ENCODE peak calls at places on chromosomes 16 and 17, in seven cellular contexts. W is cardiac fibroblast; L is fibroblast of mammary gland; O is CD4-positive, CD25-positive, alpha-beta regulatory T cell; M is AG04449; U is ascending aorta; F is lower lobe of right lung. Q is an unnamed sample.

GRCh38 chr17:830950-831349 is 48.8 kb downstream of the MRM3 start:
- DNase-seq in W (no peak), L (no peak), O (no peak), M (no peak), U (no peak), F (no peak), Q (no peak)

GRCh38 chr16:82231021-82231787 is 61.2 kb upstream of the MPHOSPH6 start:
- DNase-seq in W (no peak), L (no peak), O (no peak), M (no peak), U (no peak), F (no peak), Q (no peak)

GRCh38 chr16:31113420-31114124 is 3.9 kb upstream of the KAT8 start:
- DNase-seq in W (no peak), L (no peak), O (no peak), M (no peak), U (no peak), F (no peak), Q (no peak)

GRCh38 chr17:75996665-75997590 is 3.7 kb upstream of the CDK3 start:
- DNase-seq in W (peak; percentile 44), L (peak; percentile 61), O (no peak), M (no peak), U (no peak), F (peak; percentile 75), Q (no peak)

GRCh38 chr16:14579266-14579665 is 50.8 kb downstream of the PARN start:
- DNase-seq in W (peak; percentile 63), L (no peak), O (no peak), M (no peak), U (no peak), F (no peak), Q (no peak)

GRCh38 chr16:20942271-20942670 is 41.7 kb downstream of the LYRM1 start:
- DNase-seq in W (no peak), L (no peak), O (no peak), M (no peak), U (no peak), F (no peak), Q (no peak)

GRCh38 chr16:77531741-77532140 is 96.9 kb upstream of the ADAMTS18 start:
- DNase-seq in W (peak; percentile 88), L (peak; percentile 93), O (no peak), M (peak; percentile 1), U (no peak), F (no peak), Q (peak; percentile 19)

GRCh38 chr16:57127037-57127763 is 34.8 kb downstream of the CPNE2 start:
- DNase-seq in W (peak; percentile 6), L (no peak), O (no peak), M (no peak), U (no peak), F (no peak), Q (no peak)

GRCh38 chr16:8686031-8686621 is 11.7 kb downstream of the ABAT start:
- DNase-seq in W (no peak), L (no peak), O (no peak), M (no peak), U (no peak), F (no peak), Q (no peak)

GRCh38 chr16:15907863-15908478 is 19.6 kb upstream of the CEP20 start:
- DNase-seq in W (peak; percentile 57), L (peak; percentile 45), O (no peak), M (no peak), U (no peak), F (no peak), Q (no peak)

GRCh38 chr16:70685938-70686375 is at the start of gene MTSS2:
- DNase-seq in W (peak; percentile 71), L (peak; percentile 76), O (no peak), M (no peak), U (peak; percentile 90), F (peak; percentile 86), Q (no peak)

GRCh38 chr17:77446959-77447634 is 306.3 kb downstream of the SEC14L1 start:
- DNase-seq in W (no peak), L (peak; percentile 53), O (no peak), M (no peak), U (peak; percentile 61), F (no peak), Q (no peak)

GRCh38 chr16:72990003-72990521 is 57.9 kb downstream of the ZFHX3 start:
- DNase-seq in W (peak; percentile 83), L (peak; percentile 80), O (no peak), M (no peak), U (peak; percentile 94), F (no peak), Q (peak; percentile 95)

GRCh38 chr16:83906690-83907089 is 7.8 kb downstream of the MLYCD start:
- DNase-seq in W (peak; percentile 22), L (peak; percentile 9), O (no peak), M (no peak), U (no peak), F (no peak), Q (no peak)

GRCh38 chr16:79964104-79964503 is 363.6 kb upstream of the MAF start:
- DNase-seq in W (no peak), L (no peak), O (no peak), M (no peak), U (no peak), F (no peak), Q (no peak)

GRCh38 chr17:7226721-7227710 is 7.3 kb downstream of the ACADVL start:
- DNase-seq in W (no peak), L (no peak), O (no peak), M (no peak), U (no peak), F (no peak), Q (no peak)

GRCh38 chr17:77279448-77280303 is 138.9 kb downstream of the SEC14L1 start:
- DNase-seq in W (peak; percentile 72), L (peak; percentile 84), O (no peak), M (no peak), U (no peak), F (peak; percentile 90), Q (no peak)

GRCh38 chr17:80152057-80152831 is 5.3 kb upstream of the EIF4A3 start:
- DNase-seq in W (peak; percentile 87), L (peak; percentile 89), O (no peak), M (no peak), U (no peak), F (no peak), Q (no peak)
- H3K4me3 ChIP-seq in W (no peak overlapping the region), L (no peak overlapping the region), O (no peak overlapping the region), M (no peak overlapping the region), U (no peak overlapping the region), F (no peak overlapping the region), Q (no peak overlapping the region)

GRCh38 chr17:82858376-82859126 is 18.7 kb upstream of the ZNF750 start:
- DNase-seq in W (no peak), L (no peak), O (no peak), M (no peak), U (no peak), F (no peak), Q (no peak)
- H3K4me3 ChIP-seq in W (no peak overlapping the region), L (no peak overlapping the region), O (no peak overlapping the region), M (no peak overlapping the region), U (no peak overlapping the region), F (no peak overlapping the region), Q (no peak overlapping the region)

GRCh38 chr16:3259829-3260228 is 3.4 kb upstream of the MEFV start:
- DNase-seq in W (no peak), L (no peak), O (no peak), M (no peak), U (no peak), F (no peak), Q (no peak)
- H3K4me3 ChIP-seq in W (no peak overlapping the region), L (no peak overlapping the region), O (no peak overlapping the region), M (no peak overlapping the region), U (no peak overlapping the region), F (no peak overlapping the region), Q (no peak overlapping the region)

GRCh38 chr17:19741832-19742457 is 6.2 kb downstream of the ALDH3A1 start:
- DNase-seq in W (no peak), L (no peak), O (no peak), M (no peak), U (no peak), F (no peak), Q (no peak)

GRCh38 chr17:19743101-19744100 is 4.7 kb downstream of the ALDH3A1 start:
- DNase-seq in W (no peak), L (no peak), O (no peak), M (no peak), U (no peak), F (no peak), Q (no peak)

GRCh38 chr17:19744492-19744891 is 3.6 kb downstream of the ALDH3A1 start:
- DNase-seq in W (no peak), L (no peak), O (no peak), M (no peak), U (no peak), F (no peak), Q (no peak)

GRCh38 chr17:19740933-19741332 is 7.2 kb downstream of the ALDH3A1 start:
- DNase-seq in W (no peak), L (no peak), O (no peak), M (no peak), U (no peak), F (no peak), Q (no peak)

DNA sequence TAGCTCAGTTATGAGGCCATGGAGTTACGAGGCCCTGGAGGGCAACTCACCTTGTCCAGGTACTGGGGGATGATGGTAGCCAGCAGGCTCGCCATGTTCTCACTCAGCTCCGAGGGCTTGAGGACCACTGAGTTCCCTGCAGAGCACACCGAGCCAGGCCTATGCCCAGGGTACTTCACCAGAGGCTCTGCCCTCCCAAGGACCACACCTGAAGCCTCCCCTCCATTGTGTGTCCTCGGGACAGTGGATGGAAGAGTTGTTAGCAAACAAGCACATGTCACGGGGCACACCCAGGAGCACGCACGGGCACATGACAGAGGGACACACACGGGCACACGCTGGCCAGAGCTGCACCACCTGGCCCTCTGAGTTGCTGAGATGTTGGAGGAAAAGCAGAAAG is 5.6 kb downstream of the ALDH3A1 start:
- DNase-seq in W (no peak), L (no peak), O (no peak), M (no peak), U (no peak), F (no peak), Q (no peak)
- H3K4me3 ChIP-seq in W (no peak overlapping the region), L (no peak overlapping the region), O (no peak overlapping the region), M (no peak overlapping the region), U (no peak overlapping the region), F (no peak overlapping the region), Q (no peak overlapping the region)

DNA sequence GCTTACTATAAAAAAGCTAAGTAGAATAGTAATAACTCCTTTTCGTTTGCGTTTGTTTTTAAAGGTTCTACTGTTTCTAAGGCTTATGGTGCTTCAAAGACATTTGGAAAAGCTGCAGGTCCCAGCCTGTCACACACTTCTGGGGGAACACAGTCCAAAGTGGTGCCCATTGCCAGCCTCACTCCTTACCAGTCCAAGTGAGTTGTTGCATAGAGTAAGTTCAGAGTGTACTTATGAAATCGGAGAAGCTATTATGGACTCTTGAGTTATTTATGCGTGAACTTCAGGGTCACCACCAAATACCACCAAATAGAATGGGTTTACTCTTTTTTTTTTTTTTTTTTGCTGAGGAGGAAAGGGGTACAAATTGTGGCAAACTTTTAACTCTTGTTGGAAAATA is 45.8 kb downstream of the RPA1 start:
- DNase-seq in W (no peak), L (no peak), O (no peak), M (no peak), U (no peak), F (no peak), Q (no peak)
- H3K4me3 ChIP-seq in W (no peak overlapping the region), L (no peak overlapping the region), O (no peak overlapping the region), M (no peak overlapping the region), U (no peak overlapping the region), F (no peak overlapping the region), Q (no peak overlapping the region)

GRCh38 chr16:30095166-30096078 is 591 bp downstream of the YPEL3 start:
- DNase-seq in W (no peak), L (no peak), O (no peak), M (no peak), U (no peak), F (peak; percentile 65), Q (no peak)
- H3K4me3 ChIP-seq in W (peak overlapping the region; percentile 86), L (peak overlapping the region; percentile 48), O (peak overlapping the region; percentile 73), M (peak overlapping the region; percentile 69), U (peak overlapping the region; percentile 75), F (peak overlapping the region; percentile 86), Q (peak overlapping the region; percentile 92)